ENCODE peak calls at places on chromosomes 13 and 19, in ten cellular contexts. One of them, this sample, is unnamed.

GRCh38 chr19:15779756-15780476 is 7.5 kb upstream of the OR10H5 start:
- DNase-seq in vagina: peak
- DNase-seq in HCT116: no peak
- DNase-seq in sigmoid colon: peak
- DNase-seq in transverse colon: peak
- DNase-seq in endothelial cell of umbilical vein: no peak
- DNase-seq in K562: no peak
- DNase-seq in spleen: no peak
- DNase-seq in stomach: peak
- DNase-seq in GM12878: no peak
- DNase-seq in this sample: no peak

GRCh38 chr13:90360785-90361184 is 986.7 kb upstream of the MIR17HG start:
- DNase-seq in transverse colon: no peak
- DNase-seq in GM12878: no peak
- DNase-seq in K562: no peak
- DNase-seq in stomach: no peak
- DNase-seq in sigmoid colon: no peak
- DNase-seq in spleen: no peak
- DNase-seq in HCT116: no peak
- DNase-seq in endothelial cell of umbilical vein: no peak
- DNase-seq in vagina: no peak
- DNase-seq in this sample: no peak

GRCh38 chr19:11264452-11265176 is 2.3 kb upstream of the DOCK6 start:
- DNase-seq in sigmoid colon: peak
- DNase-seq in transverse colon: peak
- DNase-seq in vagina: no peak
- DNase-seq in stomach: peak
- DNase-seq in HCT116: no peak
- DNase-seq in GM12878: peak
- DNase-seq in endothelial cell of umbilical vein: peak
- DNase-seq in K562: peak
- DNase-seq in spleen: no peak
- DNase-seq in this sample: peak

GRCh38 chr13:46698015-46698414 is 98.9 kb downstream of the ESD start:
- DNase-seq in stomach: peak
- DNase-seq in endothelial cell of umbilical vein: no peak
- DNase-seq in sigmoid colon: peak
- DNase-seq in transverse colon: peak
- DNase-seq in GM12878: no peak
- DNase-seq in spleen: no peak
- DNase-seq in HCT116: no peak
- DNase-seq in vagina: no peak
- DNase-seq in K562: no peak
- DNase-seq in this sample: no peak

GRCh38 chr13:94988654-94989053 is 276.3 kb upstream of the SOX21 start:
- DNase-seq in spleen: no peak
- DNase-seq in HCT116: peak
- DNase-seq in K562: no peak
- DNase-seq in vagina: no peak
- DNase-seq in stomach: no peak
- DNase-seq in GM12878: no peak
- DNase-seq in sigmoid colon: no peak
- DNase-seq in endothelial cell of umbilical vein: peak
- DNase-seq in transverse colon: no peak
- DNase-seq in this sample: peak

GRCh38 chr19:44807162-44807561 is 1.7 kb upstream of the BCAM start:
- DNase-seq in GM12878: no peak
- DNase-seq in stomach: peak
- DNase-seq in spleen: no peak
- DNase-seq in sigmoid colon: no peak
- DNase-seq in HCT116: no peak
- DNase-seq in vagina: no peak
- DNase-seq in endothelial cell of umbilical vein: no peak
- DNase-seq in transverse colon: peak
- DNase-seq in K562: no peak
- DNase-seq in this sample: peak

GRCh38 chr13:48251616-48252081 is 18.6 kb downstream of the ITM2B start:
- DNase-seq in spleen: no peak
- DNase-seq in GM12878: no peak
- DNase-seq in HCT116: no peak
- DNase-seq in K562: no peak
- DNase-seq in transverse colon: no peak
- DNase-seq in sigmoid colon: no peak
- DNase-seq in endothelial cell of umbilical vein: no peak
- DNase-seq in stomach: no peak
- DNase-seq in vagina: no peak
- DNase-seq in this sample: no peak

GRCh38 chr13:33445024-33445423 is 159.5 kb upstream of the STARD13 start:
- DNase-seq in stomach: no peak
- DNase-seq in vagina: no peak
- DNase-seq in HCT116: no peak
- DNase-seq in K562: no peak
- DNase-seq in endothelial cell of umbilical vein: no peak
- DNase-seq in sigmoid colon: no peak
- DNase-seq in transverse colon: no peak
- DNase-seq in spleen: no peak
- DNase-seq in GM12878: no peak
- DNase-seq in this sample: no peak

GRCh38 chr13:48621056-48621455 is 32.7 kb upstream of the CYSLTR2 start:
- DNase-seq in HCT116: no peak
- DNase-seq in spleen: no peak
- DNase-seq in vagina: no peak
- DNase-seq in K562: no peak
- DNase-seq in GM12878: no peak
- DNase-seq in endothelial cell of umbilical vein: no peak
- DNase-seq in stomach: no peak
- DNase-seq in transverse colon: no peak
- DNase-seq in sigmoid colon: no peak
- DNase-seq in this sample: no peak

GRCh38 chr13:46389985-46390384 is 2.9 kb upstream of the RUBCNL start:
- DNase-seq in HCT116: no peak
- DNase-seq in GM12878: peak
- DNase-seq in sigmoid colon: peak
- DNase-seq in spleen: peak
- DNase-seq in stomach: no peak
- DNase-seq in transverse colon: peak
- DNase-seq in K562: no peak
- DNase-seq in endothelial cell of umbilical vein: no peak
- DNase-seq in vagina: no peak
- DNase-seq in this sample: no peak

GRCh38 chr13:114055766-114056165 is 76.7 kb downstream of the RASA3 start:
- DNase-seq in GM12878: no peak
- DNase-seq in sigmoid colon: no peak
- DNase-seq in stomach: no peak
- DNase-seq in spleen: no peak
- DNase-seq in HCT116: no peak
- DNase-seq in vagina: no peak
- DNase-seq in K562: no peak
- DNase-seq in endothelial cell of umbilical vein: no peak
- DNase-seq in transverse colon: no peak
- DNase-seq in this sample: no peak

GRCh38 chr19:31300406-31300805 is 48.8 kb downstream of the TSHZ3 start:
- DNase-seq in vagina: no peak
- DNase-seq in GM12878: no peak
- DNase-seq in transverse colon: no peak
- DNase-seq in spleen: peak
- DNase-seq in sigmoid colon: peak
- DNase-seq in HCT116: no peak
- DNase-seq in endothelial cell of umbilical vein: no peak
- DNase-seq in stomach: no peak
- DNase-seq in K562: no peak
- DNase-seq in this sample: no peak

GRCh38 chr19:6739390-6739883 is at the start of gene TRIP10:
- DNase-seq in vagina: no peak
- DNase-seq in transverse colon: peak
- DNase-seq in spleen: peak
- DNase-seq in endothelial cell of umbilical vein: peak
- DNase-seq in K562: peak
- DNase-seq in stomach: peak
- DNase-seq in GM12878: no peak
- DNase-seq in sigmoid colon: peak
- DNase-seq in HCT116: no peak
- DNase-seq in this sample: peak

GRCh38 chr19:12628040-12629022 is 17.6 kb downstream of the ZNF791 start:
- DNase-seq in GM12878: no peak
- DNase-seq in endothelial cell of umbilical vein: no peak
- DNase-seq in sigmoid colon: no peak
- DNase-seq in HCT116: no peak
- DNase-seq in K562: no peak
- DNase-seq in transverse colon: no peak
- DNase-seq in stomach: no peak
- DNase-seq in vagina: no peak
- DNase-seq in spleen: no peak
- DNase-seq in this sample: peak

GRCh38 chr19:42291437-42291815 is 10.5 kb upstream of the PRR19 start:
- DNase-seq in sigmoid colon: no peak
- DNase-seq in spleen: peak
- DNase-seq in GM12878: no peak
- DNase-seq in vagina: no peak
- DNase-seq in stomach: peak
- DNase-seq in K562: no peak
- DNase-seq in endothelial cell of umbilical vein: no peak
- DNase-seq in HCT116: no peak
- DNase-seq in transverse colon: no peak
- DNase-seq in this sample: peak

GRCh38 chr19:21750586-21751128 is 16.7 kb downstream of the ZNF100 start:
- DNase-seq in vagina: no peak
- DNase-seq in endothelial cell of umbilical vein: no peak
- DNase-seq in spleen: no peak
- DNase-seq in GM12878: no peak
- DNase-seq in K562: peak
- DNase-seq in sigmoid colon: no peak
- DNase-seq in stomach: no peak
- DNase-seq in transverse colon: no peak
- DNase-seq in HCT116: no peak
- DNase-seq in this sample: no peak

GRCh38 chr13:75368167-75368566 is 113.8 kb downstream of the TBC1D4 start:
- DNase-seq in transverse colon: no peak
- DNase-seq in vagina: no peak
- DNase-seq in K562: no peak
- DNase-seq in GM12878: no peak
- DNase-seq in sigmoid colon: no peak
- DNase-seq in spleen: no peak
- DNase-seq in HCT116: peak
- DNase-seq in endothelial cell of umbilical vein: peak
- DNase-seq in stomach: no peak
- DNase-seq in this sample: no peak
- TF ChIP-seq POLR2AphosphoS5 in transverse colon: no peak
- TF ChIP-seq POLR2AphosphoS5 in vagina: no peak
- TF ChIP-seq POLR2AphosphoS5 in K562: no peak
- TF ChIP-seq POLR2AphosphoS5 in GM12878: no peak
- TF ChIP-seq POLR2AphosphoS5 in sigmoid colon: no peak
- TF ChIP-seq POLR2AphosphoS5 in spleen: no peak
- TF ChIP-seq POLR2AphosphoS5 in HCT116: no peak
- TF ChIP-seq POLR2AphosphoS5 in endothelial cell of umbilical vein: peak
- TF ChIP-seq POLR2AphosphoS5 in stomach: no peak
- TF ChIP-seq POLR2AphosphoS5 in this sample: no peak

GRCh38 chr13:80341098-80341701 is at the start of gene SPRY2:
- DNase-seq in stomach: peak
- DNase-seq in sigmoid colon: peak
- DNase-seq in transverse colon: peak
- DNase-seq in spleen: peak
- DNase-seq in K562: peak
- DNase-seq in HCT116: peak
- DNase-seq in GM12878: no peak
- DNase-seq in vagina: peak
- DNase-seq in endothelial cell of umbilical vein: peak
- DNase-seq in this sample: peak
- TF ChIP-seq POLR2AphosphoS5 in stomach: peak
- TF ChIP-seq POLR2AphosphoS5 in sigmoid colon: peak
- TF ChIP-seq POLR2AphosphoS5 in transverse colon: peak
- TF ChIP-seq POLR2AphosphoS5 in spleen: peak
- TF ChIP-seq POLR2AphosphoS5 in K562: peak
- TF ChIP-seq POLR2AphosphoS5 in HCT116: peak
- TF ChIP-seq POLR2AphosphoS5 in GM12878: no peak
- TF ChIP-seq POLR2AphosphoS5 in vagina: peak
- TF ChIP-seq POLR2AphosphoS5 in endothelial cell of umbilical vein: peak
- TF ChIP-seq POLR2AphosphoS5 in this sample: peak

GRCh38 chr13:106535552-106536243 is at the start of gene EFNB2:
- DNase-seq in spleen: peak
- DNase-seq in GM12878: peak
- DNase-seq in K562: peak
- DNase-seq in vagina: no peak
- DNase-seq in endothelial cell of umbilical vein: peak
- DNase-seq in sigmoid colon: peak
- DNase-seq in transverse colon: peak
- DNase-seq in stomach: peak
- DNase-seq in HCT116: peak
- DNase-seq in this sample: peak
- TF ChIP-seq POLR2AphosphoS5 in spleen: peak
- TF ChIP-seq POLR2AphosphoS5 in GM12878: no peak
- TF ChIP-seq POLR2AphosphoS5 in K562: no peak
- TF ChIP-seq POLR2AphosphoS5 in vagina: peak
- TF ChIP-seq POLR2AphosphoS5 in endothelial cell of umbilical vein: peak
- TF ChIP-seq POLR2AphosphoS5 in sigmoid colon: peak
- TF ChIP-seq POLR2AphosphoS5 in transverse colon: peak
- TF ChIP-seq POLR2AphosphoS5 in stomach: peak
- TF ChIP-seq POLR2AphosphoS5 in HCT116: peak
- TF ChIP-seq POLR2AphosphoS5 in this sample: peak

DNA sequence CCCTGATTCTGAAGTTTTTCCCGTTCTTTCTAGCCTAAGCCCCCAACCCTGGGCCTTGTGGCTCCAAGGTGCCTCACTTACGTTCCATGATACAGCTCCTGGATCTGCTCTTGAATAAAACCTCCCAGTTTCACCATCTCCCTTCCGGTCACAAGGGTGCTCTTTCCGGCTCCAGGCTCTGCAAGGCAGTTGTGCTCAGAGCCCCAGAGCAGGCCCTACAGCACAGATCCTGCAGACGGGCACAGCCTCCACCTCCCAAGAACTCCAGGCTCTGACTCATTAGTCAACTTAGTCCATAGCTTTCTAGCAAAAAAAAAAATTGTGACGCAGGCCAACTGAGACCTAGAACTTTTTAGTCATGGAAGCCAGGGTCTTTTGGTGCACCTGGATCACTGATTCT is 33.9 kb upstream of the SLC7A10 start:
- DNase-seq in transverse colon: no peak
- DNase-seq in spleen: no peak
- DNase-seq in endothelial cell of umbilical vein: no peak
- DNase-seq in GM12878: no peak
- DNase-seq in vagina: no peak
- DNase-seq in K562: no peak
- DNase-seq in sigmoid colon: no peak
- DNase-seq in stomach: no peak
- DNase-seq in HCT116: no peak
- DNase-seq in this sample: no peak
- TF ChIP-seq POLR2AphosphoS5 in transverse colon: no peak
- TF ChIP-seq POLR2AphosphoS5 in spleen: no peak
- TF ChIP-seq POLR2AphosphoS5 in endothelial cell of umbilical vein: no peak
- TF ChIP-seq POLR2AphosphoS5 in GM12878: no peak
- TF ChIP-seq POLR2AphosphoS5 in vagina: no peak
- TF ChIP-seq POLR2AphosphoS5 in K562: no peak
- TF ChIP-seq POLR2AphosphoS5 in sigmoid colon: no peak
- TF ChIP-seq POLR2AphosphoS5 in stomach: no peak
- TF ChIP-seq POLR2AphosphoS5 in HCT116: no peak
- TF ChIP-seq POLR2AphosphoS5 in this sample: no peak

GRCh38 chr19:20167020-20167644 is at the start of gene ZNF486:
- DNase-seq in sigmoid colon: peak
- DNase-seq in stomach: peak
- DNase-seq in GM12878: no peak
- DNase-seq in spleen: peak
- DNase-seq in HCT116: no peak
- DNase-seq in K562: peak
- DNase-seq in vagina: peak
- DNase-seq in endothelial cell of umbilical vein: peak
- DNase-seq in transverse colon: peak
- DNase-seq in this sample: peak
- TF ChIP-seq POLR2AphosphoS5 in sigmoid colon: peak
- TF ChIP-seq POLR2AphosphoS5 in stomach: peak
- TF ChIP-seq POLR2AphosphoS5 in GM12878: no peak
- TF ChIP-seq POLR2AphosphoS5 in spleen: peak
- TF ChIP-seq POLR2AphosphoS5 in HCT116: no peak
- TF ChIP-seq POLR2AphosphoS5 in K562: no peak
- TF ChIP-seq POLR2AphosphoS5 in vagina: peak
- TF ChIP-seq POLR2AphosphoS5 in endothelial cell of umbilical vein: peak
- TF ChIP-seq POLR2AphosphoS5 in transverse colon: peak
- TF ChIP-seq POLR2AphosphoS5 in this sample: peak